ENCODE peak calls at places on chromosomes 11 and 22, in six cellular contexts. Q is fibroblast of mammary gland, S is heart left ventricle, R is AG10803, W is body of pancreas, I is adrenal gland. M is an unnamed sample.

GRCh38 chr11:116051494-116051893 is 547.3 kb upstream of the CADM1 start:
- DNase-seq in Q (no peak), W (no peak), I (no peak), S (no peak), R (no peak), M (no peak)

GRCh38 chr11:65417702-65418430 is 4.7 kb upstream of the NEAT1 start:
- DNase-seq in W (peak; percentile 45), R (peak; percentile 46), Q (peak; percentile 48), S (peak; percentile 54), I (peak; percentile 62), M (peak; percentile 20)

GRCh38 chr11:134535029-134536025 is 123.3 kb upstream of the B3GAT1 start:
- DNase-seq in R (no peak), Q (no peak), S (peak; percentile 5), I (no peak), W (no peak), M (no peak)

GRCh38 chr22:45336971-45337431 is 27.3 kb downstream of the FAM118A start:
- DNase-seq in I (peak; percentile 76), W (peak; percentile 76), S (peak; percentile 85), R (peak; percentile 38), Q (no peak), M (no peak)

GRCh38 chr22:19571995-19572394 is 47.8 kb upstream of the CLDN5 start:
- DNase-seq in W (no peak), S (peak; percentile 30), R (no peak), I (no peak), Q (no peak), M (no peak)

GRCh38 chr11:126138636-126139540 is 72.6 kb downstream of the RPUSD4 start:
- DNase-seq in R (no peak), W (no peak), S (no peak), Q (no peak), I (no peak), M (no peak)

GRCh38 chr22:23824476-23825245 is 14.1 kb downstream of the DERL3 start:
- DNase-seq in S (no peak), I (no peak), W (no peak), R (no peak), Q (no peak), M (no peak)

GRCh38 chr22:45718391-45718790 is 46.8 kb downstream of the ATXN10 start:
- DNase-seq in W (no peak), S (no peak), R (no peak), Q (no peak), I (no peak), M (no peak)

GRCh38 chr11:129546266-129546665 is 170.6 kb downstream of the BARX2 start:
- DNase-seq in Q (no peak), I (no peak), S (no peak), W (no peak), R (no peak), M (no peak)

GRCh38 chr22:40215266-40215665 is 37.5 kb downstream of the TNRC6B start:
- DNase-seq in S (peak; percentile 31), Q (no peak), I (peak; percentile 69), R (peak; percentile 64), W (peak; percentile 41), M (no peak)

GRCh38 chr11:55658031-55658573 is 3.9 kb upstream of the OR4C6 start:
- DNase-seq in R (no peak), Q (no peak), S (no peak), I (no peak), W (no peak), M (peak; percentile 23)

GRCh38 chr11:116709970-116710369 is 62.8 kb downstream of the BUD13 start:
- DNase-seq in Q (no peak), W (no peak), R (no peak), I (no peak), S (no peak), M (no peak)

GRCh38 chr22:22578702-22579424 is 19.8 kb upstream of the PRAME start:
- DNase-seq in R (peak; percentile 41), I (peak; percentile 45), S (peak; percentile 51), W (no peak), Q (peak; percentile 82), M (no peak)

GRCh38 chr22:18156878-18157713 is 7.1 kb downstream of the USP18 start:
- DNase-seq in S (peak; percentile 56), I (peak; percentile 55), W (peak; percentile 67), R (peak; percentile 99), Q (peak; percentile 97), M (peak; percentile 61)

DNA sequence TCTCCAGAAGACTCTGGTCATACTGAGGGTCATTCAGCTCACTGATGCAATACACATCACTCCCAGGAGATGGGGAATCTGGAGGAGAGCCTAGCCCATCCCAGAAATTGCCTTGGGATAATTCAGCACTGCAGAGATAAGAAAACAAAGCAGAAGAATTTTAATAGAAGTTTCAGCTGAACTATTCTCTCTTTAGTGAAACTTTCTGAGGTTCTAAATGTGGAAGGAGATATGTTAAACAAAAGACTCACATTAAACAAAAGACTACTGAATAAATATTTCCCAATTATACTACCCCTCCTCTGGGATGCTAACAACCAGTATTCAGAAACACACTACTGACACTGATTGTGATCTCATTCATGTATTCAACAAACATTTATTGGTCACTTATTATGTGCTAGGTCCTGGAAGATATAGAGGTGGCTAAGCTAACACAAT is 47.8 kb downstream of the C2CD3 start:
- DNase-seq in Q (no peak), W (no peak), R (no peak), S (no peak), I (peak; percentile 19), M (no peak)
- TF ChIP-seq CTCF in Q (no peak), W (no peak), R (no peak), S (no peak), I (no peak), M (no peak)

GRCh38 chr11:64271339-64272132 is 12.9 kb downstream of the BAD start:
- DNase-seq in Q (peak; percentile 92), R (peak; percentile 95), W (peak; percentile 93), S (peak; percentile 93), I (peak; percentile 95), M (peak; percentile 79)
- TF ChIP-seq CTCF in Q (no peak), R (no peak), W (no peak), S (peak; percentile 35), I (peak; percentile 23), M (no peak)

GRCh38 chr22:43734370-43735005 is 77.6 kb downstream of the EFCAB6 start:
- DNase-seq in R (no peak), I (no peak), Q (no peak), S (no peak), W (no peak), M (no peak)

GRCh38 chr22:43739851-43740250 is 72.3 kb downstream of the EFCAB6 start:
- DNase-seq in R (no peak), I (no peak), Q (no peak), W (no peak), S (no peak), M (no peak)

GRCh38 chr22:43733138-43733537 is 79.0 kb downstream of the EFCAB6 start:
- DNase-seq in S (no peak), R (no peak), W (no peak), Q (no peak), I (no peak), M (no peak)

GRCh38 chr22:43737150-43737828 is 74.8 kb downstream of the EFCAB6 start:
- DNase-seq in R (no peak), S (no peak), W (no peak), Q (no peak), I (no peak), M (no peak)

DNA sequence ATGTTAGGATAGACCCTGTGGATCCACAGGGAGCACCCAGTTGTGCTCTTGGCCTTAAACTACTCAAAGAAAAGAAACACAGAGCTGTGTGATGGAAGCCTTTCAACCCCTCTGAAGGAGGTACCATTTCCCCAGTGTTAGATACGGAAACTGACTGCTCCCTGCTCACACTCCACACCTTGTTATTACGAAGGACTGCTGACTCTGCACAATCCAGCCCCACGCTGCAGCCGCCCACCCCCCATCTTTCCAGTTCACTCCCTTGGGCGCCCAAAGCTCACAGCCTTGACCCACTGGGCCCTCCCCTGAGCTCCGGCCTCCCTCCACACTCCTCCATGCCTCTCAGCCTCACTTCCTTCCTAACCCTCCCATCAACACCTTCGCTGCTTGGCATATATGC is 75.5 kb downstream of the EFCAB6 start:
- DNase-seq in S (no peak), I (no peak), W (no peak), R (no peak), Q (no peak), M (no peak)
- TF ChIP-seq CTCF in S (no peak), I (no peak), W (no peak), R (no peak), Q (no peak), M (no peak)

DNA sequence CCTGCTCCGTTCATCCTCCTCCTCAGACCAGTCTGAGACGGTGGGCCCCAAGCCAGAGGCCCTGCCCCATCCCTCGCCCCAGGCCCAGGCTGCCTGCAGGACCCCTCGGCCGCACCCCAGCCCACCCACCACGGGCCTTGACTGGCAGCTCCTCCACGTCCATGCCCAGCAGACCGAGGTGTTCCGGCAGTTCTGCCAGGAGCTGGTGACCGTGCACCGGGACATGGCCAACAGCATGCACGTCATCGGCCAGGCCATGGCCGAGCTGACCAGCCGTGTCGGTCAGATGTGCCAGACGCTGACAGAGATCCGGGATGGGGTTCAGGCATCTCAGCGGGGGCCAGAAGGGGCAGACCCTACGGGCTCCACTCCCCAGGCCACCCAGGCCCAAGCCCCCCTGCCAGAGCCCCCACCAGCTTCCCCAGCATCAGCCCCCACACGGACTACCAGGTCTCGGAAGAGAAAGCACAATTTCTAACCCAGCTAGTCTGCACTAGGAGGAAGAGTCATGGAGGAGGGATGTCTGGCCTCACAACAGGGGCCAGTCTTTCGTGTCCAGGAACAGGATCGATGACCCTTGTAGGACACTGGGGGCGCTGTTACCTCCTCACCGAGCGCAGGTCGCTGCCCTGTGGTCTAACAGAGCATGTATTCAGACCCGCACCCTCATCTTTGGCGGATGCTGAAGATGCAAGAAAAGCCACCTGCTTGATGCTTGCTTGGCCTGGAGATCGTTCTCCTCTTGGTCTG is 66.3 kb downstream of the PRDM11 start:
- DNase-seq in R (no peak), I (no peak), S (no peak), Q (no peak), W (no peak), M (no peak)
- TF ChIP-seq CTCF in R (no peak), I (no peak), S (no peak), Q (no peak), W (no peak), M (no peak)